ENCODE peak calls at places on chromosomes 2 and 18, in ten cellular contexts. Q is hypothalamus; X is DMS79; L is AG09309; Z is stimulated activated effector memory CD8-positive, alpha-beta T cell treated with anti-CD3 and anti-CD28 coated beads, Interleukin-12 subunit alpha, Interleukin-12 subunit beta, amount 100 ng/mL, for 72 hours; G is EL; C is sciatic nerve; T is activated CD4-positive, alpha-beta T cell treated with anti-CD3 and anti-CD28 coated beads for 36 hours; E is stimulated activated CD4-positive, alpha-beta T cell treated with anti-CD3 and anti-CD28 coated beads, Interleukin-1b, Interleukin-23, amount 100 ng/mL, for 1 hour; O is left lobe of liver. A is an unnamed sample.

GRCh38 chr18:62436636-62437519 is 85.9 kb upstream of the ZCCHC2 start:
- DNase-seq in L (peak; percentile 71), T (no peak), Z (no peak), Q (no peak), G (peak; percentile 76), E (no peak), C (peak; percentile 87), X (no peak), O (peak; percentile 91), A (no peak)

GRCh38 chr2:226256709-226257401 is 542.8 kb downstream of the IRS1 start:
- DNase-seq in L (no peak), G (no peak), T (no peak), Q (no peak), E (no peak), C (no peak), Z (no peak), X (no peak), O (no peak), A (no peak)

GRCh38 chr2:214481204-214481603 is 70.3 kb downstream of the VWC2L start:
- DNase-seq in L (peak; percentile 3), E (no peak), O (no peak), Q (no peak), X (no peak), C (no peak), T (no peak), Z (no peak), G (peak; percentile 9), A (no peak)

GRCh38 chr2:241774419-241775222 is 2.0 kb upstream of the GAL3ST2 start:
- DNase-seq in X (no peak), Q (no peak), T (no peak), L (peak; percentile 34), C (peak; percentile 60), E (no peak), Z (no peak), O (peak; percentile 46), G (peak; percentile 80), A (no peak)

GRCh38 chr2:42809131-42809875 is 16.9 kb upstream of the HAAO start:
- DNase-seq in L (peak; percentile 25), Z (no peak), Q (no peak), C (no peak), G (no peak), T (no peak), E (no peak), X (peak; percentile 36), O (no peak), A (no peak)

GRCh38 chr2:141041281-141041680 is 1089.5 kb downstream of the LRP1B start:
- DNase-seq in G (peak; percentile 23), X (no peak), L (no peak), Z (no peak), O (no peak), Q (no peak), C (no peak), T (no peak), E (no peak), A (no peak)

GRCh38 chr18:12744103-12744502 is 41.3 kb downstream of the PSMG2 start:
- DNase-seq in O (no peak), E (no peak), X (no peak), T (no peak), Q (no peak), C (no peak), L (peak; percentile 33), G (peak; percentile 77), Z (no peak), A (peak; percentile 47)

GRCh38 chr2:33321236-33321731 is 155.2 kb upstream of the RASGRP3 start:
- DNase-seq in L (peak; percentile 44), Z (peak; percentile 24), E (no peak), G (peak; percentile 78), C (no peak), T (peak; percentile 63), Q (no peak), X (no peak), O (no peak), A (no peak)

GRCh38 chr2:26907416-26907815 is 59.5 kb downstream of the DPYSL5 start:
- DNase-seq in C (no peak), Q (no peak), O (no peak), T (no peak), E (no peak), X (no peak), L (no peak), G (no peak), Z (no peak), A (no peak)

GRCh38 chr2:131724019-131724418 is 196.3 kb downstream of the CCDC74A start:
- DNase-seq in C (no peak), Q (no peak), O (peak; percentile 48), G (no peak), L (no peak), X (no peak), E (no peak), T (no peak), Z (no peak), A (no peak)

GRCh38 chr2:85734942-85735608 is 18.7 kb upstream of the ATOH8 start:
- DNase-seq in T (no peak), E (no peak), X (no peak), C (no peak), L (no peak), G (no peak), Q (no peak), Z (no peak), O (no peak), A (no peak)

GRCh38 chr2:160406591-160407392 is 86.8 kb downstream of the RBMS1 start:
- DNase-seq in L (no peak), T (peak; percentile 82), E (peak; percentile 33), Z (peak; percentile 24), G (peak; percentile 80), Q (peak; percentile 27), O (no peak), C (peak; percentile 70), X (no peak), A (peak; percentile 54)

GRCh38 chr18:23151414-23152099 is 16.3 kb downstream of the CABLES1 start:
- DNase-seq in X (no peak), C (no peak), O (no peak), Z (no peak), G (no peak), E (no peak), T (no peak), L (no peak), Q (no peak), A (no peak)

GRCh38 chr2:191995285-191995684 is 148.4 kb upstream of the CAVIN2 start:
- DNase-seq in L (no peak), Z (no peak), T (no peak), X (no peak), Q (no peak), G (peak; percentile 12), O (no peak), C (no peak), E (no peak), A (no peak)

GRCh38 chr2:9586465-9586864 is 30.8 kb upstream of the ADAM17 start:
- DNase-seq in L (no peak), T (no peak), X (no peak), C (no peak), G (no peak), Q (no peak), O (no peak), E (no peak), Z (no peak), A (no peak)

GRCh38 chr2:127721311-127721977 is 20.1 kb downstream of the SFT2D3 start:
- DNase-seq in L (no peak), Z (no peak), O (no peak), X (peak; percentile 11), Q (no peak), G (peak; percentile 83), T (no peak), E (no peak), C (no peak), A (no peak)

GRCh38 chr2:221572821-221573429 is 821 bp upstream of the EPHA4 start:
- DNase-seq in E (no peak), Z (peak; percentile 26), G (peak; percentile 60), L (no peak), C (peak; percentile 64), O (no peak), Q (peak; percentile 56), T (peak; percentile 56), X (no peak), A (peak; percentile 37)

GRCh38 chr2:4507706-4508105 is 804.3 kb downstream of the DCDC2C start:
- DNase-seq in C (no peak), Z (no peak), L (no peak), G (no peak), T (no peak), O (no peak), X (peak; percentile 2), E (no peak), Q (no peak), A (no peak)

GRCh38 chr2:69685321-69686048 is 41.9 kb upstream of the AAK1 start:
- DNase-seq in Z (peak; percentile 20), L (no peak), X (no peak), Q (no peak), G (no peak), C (no peak), T (peak; percentile 58), E (no peak), O (peak; percentile 59), A (no peak)

GRCh38 chr2:160566717-160567116 is 73.1 kb upstream of the RBMS1 start:
- DNase-seq in T (no peak), Q (no peak), G (no peak), L (peak; percentile 47), E (no peak), X (no peak), Z (no peak), C (no peak), O (no peak), A (no peak)

GRCh38 chr2:108893277-108893676 is 95.7 kb downstream of the EDAR start:
- DNase-seq in E (no peak), O (no peak), L (no peak), G (no peak), Q (no peak), X (no peak), T (no peak), Z (no peak), C (no peak), A (no peak)

GRCh38 chr2:23528690-23529089 is 143.7 kb downstream of the KLHL29 start:
- DNase-seq in G (no peak), Z (no peak), E (no peak), O (no peak), Q (no peak), T (no peak), C (no peak), X (no peak), L (no peak), A (no peak)

GRCh38 chr2:143524001-143524608 is 394.9 kb downstream of the ARHGAP15 start:
- DNase-seq in T (no peak), X (no peak), Z (no peak), O (no peak), L (peak; percentile 61), G (peak; percentile 58), Q (no peak), E (no peak), C (no peak), A (no peak)

A was measured in germinal center.